ENCODE peak calls at places on chromosomes 3 and 15, in eight cellular contexts. N is endothelial cell of umbilical vein, V is GM12878, D is SK-N-SH, K is H1, Z is HCT116, J is K562, M is HepG2. W is an unnamed sample.

GRCh38 chr15:62809106-62809967 is 233.2 kb upstream of the TPM1 start:
- DNase-seq in N (no peak), V (no peak), D (peak), K (no peak), Z (no peak), J (no peak), M (peak), W (no peak)

GRCh38 chr3:39166134-39166710 is 12.8 kb upstream of the CSRNP1 start:
- DNase-seq in N (peak), V (no peak), D (no peak), K (no peak), Z (no peak), J (peak), M (no peak), W (no peak)

GRCh38 chr3:65856907-65857306 is 181.8 kb downstream of the MAGI1 start:
- DNase-seq in N (peak), V (no peak), D (no peak), K (no peak), Z (no peak), J (no peak), M (peak), W (no peak)

GRCh38 chr3:191363221-191363620 is 32.9 kb upstream of the UTS2B start:
- DNase-seq in N (no peak), V (no peak), D (no peak), K (no peak), Z (no peak), J (no peak), M (peak), W (no peak)

GRCh38 chr3:106030620-106030945 is 161.8 kb upstream of the CBLB start:
- DNase-seq in N (no peak), V (no peak), D (no peak), K (no peak), Z (no peak), J (no peak), M (no peak), W (no peak)

GRCh38 chr3:155282416-155283091 is 10.9 kb downstream of the STRIT1 start:
- DNase-seq in N (no peak), V (no peak), D (no peak), K (no peak), Z (no peak), J (peak), M (peak), W (no peak)

GRCh38 chr15:62886431-62887071 is 156.0 kb upstream of the TPM1 start:
- DNase-seq in N (peak), V (no peak), D (no peak), K (no peak), Z (no peak), J (no peak), M (peak), W (peak)

GRCh38 chr15:92879949-92880725 is 20.0 kb upstream of the CHD2 start:
- DNase-seq in N (no peak), V (no peak), D (no peak), K (no peak), Z (no peak), J (no peak), M (no peak), W (no peak)

GRCh38 chr15:63504979-63505841 is 817 bp downstream of the USP3 start:
- DNase-seq in N (peak), V (no peak), D (peak), K (no peak), Z (no peak), J (peak), M (peak), W (peak)

GRCh38 chr3:55826731-55827496 is 339.8 kb upstream of the WNT5A start:
- DNase-seq in N (peak), V (no peak), D (no peak), K (no peak), Z (no peak), J (no peak), M (no peak), W (no peak)

GRCh38 chr3:197525706-197526105 is 30.1 kb downstream of the BDH1 start:
- DNase-seq in N (no peak), V (no peak), D (no peak), K (no peak), Z (no peak), J (peak), M (peak), W (no peak)

GRCh38 chr15:40430271-40430805 is 10.4 kb upstream of the BAHD1 start:
- DNase-seq in N (no peak), V (no peak), D (no peak), K (no peak), Z (no peak), J (peak), M (no peak), W (peak)

GRCh38 chr3:136802481-136802996 is 16.4 kb upstream of the SLC35G2 start:
- DNase-seq in N (peak), V (no peak), D (no peak), K (no peak), Z (peak), J (no peak), M (no peak), W (no peak)

GRCh38 chr3:134901461-134901860 is 106.4 kb downstream of the EPHB1 start:
- DNase-seq in N (no peak), V (no peak), D (no peak), K (no peak), Z (no peak), J (no peak), M (no peak), W (peak)

GRCh38 chr3:134903840-134904239 is 108.8 kb downstream of the EPHB1 start:
- DNase-seq in N (no peak), V (no peak), D (peak), K (no peak), Z (no peak), J (no peak), M (no peak), W (no peak)

GRCh38 chr3:134904796-134905646 is 110.0 kb downstream of the EPHB1 start:
- DNase-seq in N (no peak), V (peak), D (no peak), K (no peak), Z (no peak), J (no peak), M (no peak), W (peak)

GRCh38 chr3:134905647-134905935 is 110.5 kb downstream of the EPHB1 start:
- DNase-seq in N (no peak), V (no peak), D (no peak), K (no peak), Z (no peak), J (no peak), M (no peak), W (no peak)

GRCh38 chr3:134904333-134904771 is 109.3 kb downstream of the EPHB1 start:
- DNase-seq in N (no peak), V (peak), D (no peak), K (no peak), Z (no peak), J (no peak), M (no peak), W (no peak)
- H3K4me2 ChIP-seq in N (no peak), V (peak), D (no peak), K (no peak), Z (no peak), J (no peak), M (no peak), W (no peak)

GRCh38 chr3:116886202-116886893 is 176.8 kb downstream of the TUSC7 start:
- DNase-seq in N (no peak), V (peak), D (no peak), K (no peak), Z (no peak), J (no peak), M (no peak), W (no peak)
- TF ChIP-seq POLR2AphosphoS5 in N (no peak), V (no peak), D (no peak), K (no peak), Z (no peak), J (no peak), M (no peak), W (no peak)

DNA sequence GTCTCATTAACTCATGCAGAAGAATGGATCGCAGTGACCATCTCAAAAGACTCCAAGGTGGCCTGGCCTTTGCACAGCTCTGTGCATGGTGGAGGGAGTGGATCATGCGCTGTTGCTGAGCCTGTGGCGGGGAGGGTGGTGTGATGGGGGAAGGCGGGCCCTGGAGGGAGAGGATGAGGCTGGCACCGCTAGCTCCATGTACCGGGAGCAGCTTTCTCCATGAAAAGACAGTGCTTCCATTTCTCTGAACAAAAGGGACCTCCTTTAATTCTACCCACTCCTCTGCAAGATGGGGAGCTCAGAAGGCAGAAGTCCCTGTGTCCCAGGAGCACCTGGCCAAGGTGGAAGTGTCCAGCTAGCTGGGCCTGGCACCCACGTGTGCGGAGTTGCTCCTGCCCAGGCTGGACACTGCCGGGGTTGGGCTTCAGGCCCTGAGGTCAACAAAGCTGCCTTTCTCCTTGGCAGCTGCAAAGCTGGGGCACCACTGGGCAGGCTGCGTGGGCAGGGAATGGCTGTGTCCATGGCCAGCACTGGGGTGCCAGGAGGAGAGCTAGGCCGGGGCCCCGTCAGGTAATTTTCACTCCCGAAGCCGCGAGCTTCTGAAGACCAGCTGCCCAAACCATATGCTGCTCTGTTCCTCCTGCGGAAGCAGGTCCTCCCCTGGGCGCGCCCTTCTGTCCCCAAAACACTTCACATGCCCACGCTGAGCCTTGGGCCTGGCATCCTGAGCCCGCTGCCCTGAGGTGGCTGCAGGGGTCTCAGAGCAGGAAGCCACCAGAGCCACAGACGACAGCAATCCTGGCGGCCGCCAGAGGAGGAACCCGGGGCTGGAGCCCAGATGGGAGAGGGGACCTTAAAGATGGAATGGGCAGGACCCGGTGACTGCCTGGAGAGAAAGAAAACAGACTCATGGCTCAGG is 6.4 kb downstream of the MAP6D1 start:
- DNase-seq in N (no peak), V (no peak), D (no peak), K (no peak), Z (no peak), J (no peak), M (no peak), W (no peak)
- H3K27ac ChIP-seq in N (no peak), V (no peak), D (no peak), K (no peak), Z (no peak), J (no peak), M (no peak), W (no peak)

GRCh38 chr3:194286747-194287146 is 64.4 kb downstream of the CPN2 start:
- DNase-seq in N (no peak), V (no peak), D (no peak), K (peak), Z (no peak), J (no peak), M (no peak), W (peak)
- H3K4me2 ChIP-seq in N (no peak), V (no peak), D (no peak), K (peak), Z (no peak), J (no peak), M (no peak), W (peak)

DNA sequence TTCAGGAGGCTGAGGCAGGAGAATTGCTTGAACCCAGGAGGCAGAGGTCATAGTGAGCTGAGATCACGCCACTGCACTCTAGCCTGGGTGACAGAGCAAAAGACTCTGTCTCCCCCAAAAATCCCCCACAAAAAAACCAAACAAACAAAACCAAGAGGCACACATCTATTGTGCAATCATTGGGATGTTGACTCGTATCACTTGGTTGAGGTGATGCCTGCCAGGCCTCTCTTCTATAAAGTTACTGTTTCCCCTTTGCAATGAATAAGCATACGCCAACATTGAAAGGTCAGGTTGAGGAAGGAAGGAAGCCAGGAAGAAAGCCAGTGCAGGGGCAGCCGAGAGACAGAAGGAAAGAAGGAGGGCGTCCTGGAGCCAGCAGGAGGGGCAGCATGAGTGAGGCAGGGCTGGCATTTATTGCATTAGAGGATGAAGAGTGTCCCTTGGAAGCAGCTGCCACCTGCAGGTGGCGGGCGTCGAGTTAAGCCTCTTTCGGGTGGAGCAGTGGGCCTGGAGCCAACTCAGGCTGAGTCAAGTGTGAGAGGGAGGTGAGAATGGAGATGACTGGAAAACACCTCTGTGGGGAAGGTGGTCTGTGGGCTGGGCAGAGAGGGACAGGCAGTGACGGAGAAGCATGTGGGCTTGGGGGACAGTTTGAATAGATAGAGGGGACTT is 8.3 kb upstream of the CSPG4 start:
- DNase-seq in N (peak), V (no peak), D (peak), K (no peak), Z (peak), J (peak), M (peak), W (peak)
- TF ChIP-seq POLR2AphosphoS5 in N (no peak), V (no peak), D (no peak), K (no peak), Z (peak), J (no peak), M (no peak), W (no peak)

DNA sequence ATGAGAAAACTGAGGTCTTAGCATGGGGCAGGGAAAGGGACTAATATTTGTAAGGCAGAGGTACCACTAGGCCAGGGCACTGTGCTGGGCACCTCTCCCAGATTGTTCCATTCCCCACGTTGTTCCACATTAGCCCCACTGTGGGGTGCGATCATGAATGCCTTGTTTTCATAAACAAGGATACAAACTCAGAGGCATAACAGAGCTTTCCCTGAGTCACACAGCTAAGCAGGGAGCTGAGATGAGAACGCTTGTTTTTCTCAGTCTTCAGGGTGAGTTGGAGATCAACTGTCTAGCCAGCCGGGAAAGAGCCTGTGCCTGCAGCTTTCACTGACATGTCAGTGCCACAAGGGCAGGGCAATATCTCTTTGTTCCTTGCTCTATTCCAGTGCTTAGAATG is 47.9 kb upstream of the ITGA11 start:
- DNase-seq in N (no peak), V (no peak), D (no peak), K (no peak), Z (no peak), J (no peak), M (no peak), W (no peak)
- H3K27ac ChIP-seq in N (no peak), V (no peak), D (no peak), K (no peak), Z (no peak), J (no peak), M (no peak), W (no peak)

W was measured in GM23338.